ENCODE peak calls at places on chromosomes 13 and 19, in five cellular contexts. One of them, this sample, is unnamed.

GRCh38 chr19:47026156-47026555 is 6.5 kb downstream of the NPAS1 start:
- DNase-seq in ovary: no peak
- DNase-seq in mammary epithelial cell: no peak
- DNase-seq in fibroblast of lung: no peak
- DNase-seq in suprapubic skin: no peak
- DNase-seq in this sample: no peak

GRCh38 chr13:31037351-31037750 is 104.9 kb downstream of the TEX26 start:
- DNase-seq in ovary: no peak
- DNase-seq in fibroblast of lung: no peak
- DNase-seq in suprapubic skin: no peak
- DNase-seq in mammary epithelial cell: no peak
- DNase-seq in this sample: no peak

GRCh38 chr13:72657379-72657778 is 70.0 kb downstream of the MZT1 start:
- DNase-seq in mammary epithelial cell: no peak
- DNase-seq in suprapubic skin: no peak
- DNase-seq in fibroblast of lung: no peak
- DNase-seq in ovary: no peak
- DNase-seq in this sample: no peak

GRCh38 chr13:40485611-40486517 is 180.6 kb downstream of the FOXO1 start:
- DNase-seq in ovary: no peak
- DNase-seq in suprapubic skin: no peak
- DNase-seq in mammary epithelial cell: no peak
- DNase-seq in fibroblast of lung: no peak
- DNase-seq in this sample: no peak

GRCh38 chr13:29847501-29847983 is 2.9 kb downstream of the UBL3 start:
- DNase-seq in mammary epithelial cell: peak; percentile 62
- DNase-seq in fibroblast of lung: peak; percentile 59
- DNase-seq in suprapubic skin: no peak
- DNase-seq in ovary: peak; percentile 25
- DNase-seq in this sample: peak; percentile 46

GRCh38 chr19:47123406-47123805 is 7.2 kb upstream of the SAE1 start:
- DNase-seq in ovary: no peak
- DNase-seq in fibroblast of lung: no peak
- DNase-seq in mammary epithelial cell: no peak
- DNase-seq in suprapubic skin: no peak
- DNase-seq in this sample: no peak

GRCh38 chr13:75312884-75313520 is 169.0 kb downstream of the TBC1D4 start:
- DNase-seq in suprapubic skin: no peak
- DNase-seq in mammary epithelial cell: no peak
- DNase-seq in ovary: no peak
- DNase-seq in fibroblast of lung: no peak
- DNase-seq in this sample: no peak

GRCh38 chr13:24042710-24043440 is 117.6 kb upstream of the SPATA13 start:
- DNase-seq in ovary: no peak
- DNase-seq in mammary epithelial cell: no peak
- DNase-seq in fibroblast of lung: no peak
- DNase-seq in suprapubic skin: no peak
- DNase-seq in this sample: no peak

GRCh38 chr13:29953542-29953941 is 103.1 kb upstream of the UBL3 start:
- DNase-seq in mammary epithelial cell: no peak
- DNase-seq in suprapubic skin: no peak
- DNase-seq in fibroblast of lung: no peak
- DNase-seq in ovary: no peak
- DNase-seq in this sample: no peak

GRCh38 chr13:43196750-43197149 is 173.4 kb downstream of the DNAJC15 start:
- DNase-seq in fibroblast of lung: no peak
- DNase-seq in mammary epithelial cell: no peak
- DNase-seq in ovary: no peak
- DNase-seq in suprapubic skin: no peak
- DNase-seq in this sample: no peak

GRCh38 chr19:46381746-46382345 is 31.5 kb downstream of the CCDC8 start:
- DNase-seq in mammary epithelial cell: no peak
- DNase-seq in ovary: no peak
- DNase-seq in fibroblast of lung: no peak
- DNase-seq in suprapubic skin: peak; percentile 69
- DNase-seq in this sample: no peak

GRCh38 chr13:53254495-53254894 is 225.9 kb downstream of the OLFM4 start:
- DNase-seq in suprapubic skin: no peak
- DNase-seq in mammary epithelial cell: no peak
- DNase-seq in fibroblast of lung: no peak
- DNase-seq in ovary: no peak
- DNase-seq in this sample: no peak

GRCh38 chr13:42803563-42804212 is 22.3 kb downstream of the FAM216B start:
- DNase-seq in mammary epithelial cell: no peak
- DNase-seq in fibroblast of lung: peak; percentile 67
- DNase-seq in suprapubic skin: no peak
- DNase-seq in ovary: no peak
- DNase-seq in this sample: no peak

GRCh38 chr13:40368123-40368891 is 298.1 kb downstream of the FOXO1 start:
- DNase-seq in ovary: no peak
- DNase-seq in mammary epithelial cell: no peak
- DNase-seq in fibroblast of lung: no peak
- DNase-seq in suprapubic skin: no peak
- DNase-seq in this sample: no peak

GRCh38 chr19:497861-498590 is 1.7 kb downstream of the MADCAM1 start:
- DNase-seq in mammary epithelial cell: no peak
- DNase-seq in ovary: no peak
- DNase-seq in suprapubic skin: no peak
- DNase-seq in fibroblast of lung: no peak
- DNase-seq in this sample: no peak

GRCh38 chr19:32708457-32708856 is 11.1 kb upstream of the TDRD12 start:
- DNase-seq in suprapubic skin: no peak
- DNase-seq in fibroblast of lung: no peak
- DNase-seq in ovary: no peak
- DNase-seq in mammary epithelial cell: no peak
- DNase-seq in this sample: peak; percentile 26

GRCh38 chr13:50437252-50437651 is 406.2 kb downstream of the DLEU7 start:
- DNase-seq in ovary: no peak
- DNase-seq in fibroblast of lung: peak; percentile 89
- DNase-seq in mammary epithelial cell: no peak
- DNase-seq in suprapubic skin: no peak
- DNase-seq in this sample: no peak

GRCh38 chr13:111864566-111864965 is 202.4 kb upstream of the SOX1 start:
- DNase-seq in mammary epithelial cell: no peak
- DNase-seq in suprapubic skin: no peak
- DNase-seq in fibroblast of lung: no peak
- DNase-seq in ovary: no peak
- DNase-seq in this sample: no peak

GRCh38 chr13:42612021-42612765 is 38.2 kb downstream of the TNFSF11 start:
- DNase-seq in fibroblast of lung: no peak
- DNase-seq in suprapubic skin: no peak
- DNase-seq in mammary epithelial cell: no peak
- DNase-seq in ovary: no peak
- DNase-seq in this sample: peak; percentile 76

GRCh38 chr19:47239610-47240296 is 8.8 kb upstream of the BBC3 start:
- DNase-seq in mammary epithelial cell: peak; percentile 25
- DNase-seq in fibroblast of lung: peak; percentile 37
- DNase-seq in ovary: peak; percentile 54
- DNase-seq in suprapubic skin: no peak
- DNase-seq in this sample: no peak

GRCh38 chr13:112181336-112182051 is 114.5 kb downstream of the SOX1 start:
- DNase-seq in ovary: no peak
- DNase-seq in suprapubic skin: peak; percentile 56
- DNase-seq in mammary epithelial cell: no peak
- DNase-seq in fibroblast of lung: no peak
- DNase-seq in this sample: no peak

GRCh38 chr19:39515551-39516191 is 732 bp downstream of the SELENOV start:
- DNase-seq in fibroblast of lung: no peak
- DNase-seq in mammary epithelial cell: no peak
- DNase-seq in suprapubic skin: no peak
- DNase-seq in ovary: no peak
- DNase-seq in this sample: no peak

GRCh38 chr19:45428385-45429231 is 4.9 kb upstream of the ERCC1 start:
- DNase-seq in suprapubic skin: no peak
- DNase-seq in ovary: no peak
- DNase-seq in mammary epithelial cell: no peak
- DNase-seq in fibroblast of lung: peak; percentile 42
- DNase-seq in this sample: peak; percentile 30

GRCh38 chr19:19278315-19278714 is 5.2 kb upstream of the TM6SF2 start:
- DNase-seq in ovary: no peak
- DNase-seq in suprapubic skin: no peak
- DNase-seq in mammary epithelial cell: no peak
- DNase-seq in fibroblast of lung: no peak
- DNase-seq in this sample: no peak

GRCh38 chr19:45763691-45764294 is 5.3 kb downstream of the SIX5 start:
- DNase-seq in mammary epithelial cell: no peak
- DNase-seq in suprapubic skin: no peak
- DNase-seq in ovary: peak; percentile 61
- DNase-seq in fibroblast of lung: no peak
- DNase-seq in this sample: no peak

GRCh38 chr19:7988307-7988706 is 17.1 kb downstream of the ELAVL1 start:
- DNase-seq in fibroblast of lung: no peak
- DNase-seq in mammary epithelial cell: peak; percentile 71
- DNase-seq in ovary: no peak
- DNase-seq in suprapubic skin: no peak
- DNase-seq in this sample: peak; percentile 80

GRCh38 chr13:30159446-30159839 is 147.9 kb downstream of the KATNAL1 start:
- DNase-seq in ovary: no peak
- DNase-seq in fibroblast of lung: peak; percentile 26
- DNase-seq in suprapubic skin: no peak
- DNase-seq in mammary epithelial cell: peak; percentile 54
- DNase-seq in this sample: peak; percentile 22

GRCh38 chr13:57630661-57631606 is 610 bp upstream of the PCDH17 start:
- DNase-seq in mammary epithelial cell: peak; percentile 23
- DNase-seq in ovary: no peak
- DNase-seq in suprapubic skin: no peak
- DNase-seq in fibroblast of lung: peak; percentile 21
- DNase-seq in this sample: peak; percentile 14

GRCh38 chr19:6616011-6616410 is 25.1 kb upstream of the CD70 start:
- DNase-seq in suprapubic skin: no peak
- DNase-seq in ovary: no peak
- DNase-seq in fibroblast of lung: no peak
- DNase-seq in mammary epithelial cell: peak; percentile 91
- DNase-seq in this sample: peak; percentile 68

GRCh38 chr13:80399340-80400163 is 58.6 kb upstream of the SPRY2 start:
- DNase-seq in ovary: no peak
- DNase-seq in suprapubic skin: no peak
- DNase-seq in mammary epithelial cell: peak; percentile 74
- DNase-seq in fibroblast of lung: no peak
- DNase-seq in this sample: peak; percentile 34

GRCh38 chr13:107838592-107839161 is 376.7 kb downstream of the LIG4 start:
- DNase-seq in ovary: no peak
- DNase-seq in mammary epithelial cell: no peak
- DNase-seq in suprapubic skin: no peak
- DNase-seq in fibroblast of lung: no peak
- DNase-seq in this sample: no peak

GRCh38 chr19:50897612-50898011 is 13.6 kb downstream of the KLK4 start:
- DNase-seq in suprapubic skin: no peak
- DNase-seq in ovary: no peak
- DNase-seq in mammary epithelial cell: peak; percentile 70
- DNase-seq in fibroblast of lung: no peak
- DNase-seq in this sample: peak; percentile 48

GRCh38 chr19:50206191-50206590 is 2.8 kb downstream of the MYH14 start:
- DNase-seq in mammary epithelial cell: no peak
- DNase-seq in suprapubic skin: no peak
- DNase-seq in ovary: no peak
- DNase-seq in fibroblast of lung: no peak
- DNase-seq in this sample: no peak

DNA sequence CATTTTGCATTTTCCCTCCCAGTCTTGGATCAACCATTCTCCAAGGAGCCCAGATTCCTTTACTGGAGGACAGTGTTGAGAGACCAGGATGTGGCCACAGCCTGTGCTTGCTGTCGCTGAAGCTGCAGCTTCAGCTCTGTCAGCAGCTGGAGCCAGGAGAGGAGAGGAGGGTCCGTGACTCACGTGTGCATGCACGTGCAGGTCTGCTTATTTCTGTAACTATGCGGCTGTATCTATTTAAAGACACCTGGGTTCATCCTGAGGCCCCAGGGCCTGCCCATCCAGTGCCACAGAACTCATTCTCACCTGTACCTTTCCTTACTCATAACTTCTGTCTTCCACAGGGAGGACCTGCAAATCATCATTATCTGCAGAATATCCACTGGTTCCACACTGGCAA is 8.2 kb upstream of the LAMP1 start:
- DNase-seq in suprapubic skin: no peak
- DNase-seq in ovary: no peak
- DNase-seq in mammary epithelial cell: peak; percentile 66
- DNase-seq in fibroblast of lung: no peak
- DNase-seq in this sample: no peak
- H3K27me3 ChIP-seq in suprapubic skin: peaks cover 8% of the 10 kb centered on the region
- H3K27me3 ChIP-seq in ovary: no peaks in the 10 kb centered on the region
- H3K27me3 ChIP-seq in mammary epithelial cell: no peaks in the 10 kb centered on the region
- H3K27me3 ChIP-seq in fibroblast of lung: peaks cover 7% of the 10 kb centered on the region
- H3K27me3 ChIP-seq in this sample: no peaks in the 10 kb centered on the region

GRCh38 chr19:35300340-35300649 is 8.3 kb downstream of the MAG start:
- DNase-seq in mammary epithelial cell: no peak
- DNase-seq in ovary: no peak
- DNase-seq in suprapubic skin: no peak
- DNase-seq in fibroblast of lung: no peak
- DNase-seq in this sample: no peak
- H3K27me3 ChIP-seq in mammary epithelial cell: no peaks in the 10 kb centered on the region
- H3K27me3 ChIP-seq in ovary: no peaks in the 10 kb centered on the region
- H3K27me3 ChIP-seq in suprapubic skin: peaks cover 52% of the 10 kb centered on the region
- H3K27me3 ChIP-seq in fibroblast of lung: peaks cover 2% of the 10 kb centered on the region
- H3K27me3 ChIP-seq in this sample: no peaks in the 10 kb centered on the region

GRCh38 chr13:99634672-99635071 is 133.4 kb downstream of the TM9SF2 start:
- DNase-seq in mammary epithelial cell: no peak
- DNase-seq in suprapubic skin: no peak
- DNase-seq in fibroblast of lung: no peak
- DNase-seq in ovary: no peak
- DNase-seq in this sample: no peak
- H3K27me3 ChIP-seq in mammary epithelial cell: no peaks in the 10 kb centered on the region
- H3K27me3 ChIP-seq in suprapubic skin: no peaks in the 10 kb centered on the region
- H3K27me3 ChIP-seq in fibroblast of lung: no peaks in the 10 kb centered on the region
- H3K27me3 ChIP-seq in ovary: no peaks in the 10 kb centered on the region
- H3K27me3 ChIP-seq in this sample: no peaks in the 10 kb centered on the region

DNA sequence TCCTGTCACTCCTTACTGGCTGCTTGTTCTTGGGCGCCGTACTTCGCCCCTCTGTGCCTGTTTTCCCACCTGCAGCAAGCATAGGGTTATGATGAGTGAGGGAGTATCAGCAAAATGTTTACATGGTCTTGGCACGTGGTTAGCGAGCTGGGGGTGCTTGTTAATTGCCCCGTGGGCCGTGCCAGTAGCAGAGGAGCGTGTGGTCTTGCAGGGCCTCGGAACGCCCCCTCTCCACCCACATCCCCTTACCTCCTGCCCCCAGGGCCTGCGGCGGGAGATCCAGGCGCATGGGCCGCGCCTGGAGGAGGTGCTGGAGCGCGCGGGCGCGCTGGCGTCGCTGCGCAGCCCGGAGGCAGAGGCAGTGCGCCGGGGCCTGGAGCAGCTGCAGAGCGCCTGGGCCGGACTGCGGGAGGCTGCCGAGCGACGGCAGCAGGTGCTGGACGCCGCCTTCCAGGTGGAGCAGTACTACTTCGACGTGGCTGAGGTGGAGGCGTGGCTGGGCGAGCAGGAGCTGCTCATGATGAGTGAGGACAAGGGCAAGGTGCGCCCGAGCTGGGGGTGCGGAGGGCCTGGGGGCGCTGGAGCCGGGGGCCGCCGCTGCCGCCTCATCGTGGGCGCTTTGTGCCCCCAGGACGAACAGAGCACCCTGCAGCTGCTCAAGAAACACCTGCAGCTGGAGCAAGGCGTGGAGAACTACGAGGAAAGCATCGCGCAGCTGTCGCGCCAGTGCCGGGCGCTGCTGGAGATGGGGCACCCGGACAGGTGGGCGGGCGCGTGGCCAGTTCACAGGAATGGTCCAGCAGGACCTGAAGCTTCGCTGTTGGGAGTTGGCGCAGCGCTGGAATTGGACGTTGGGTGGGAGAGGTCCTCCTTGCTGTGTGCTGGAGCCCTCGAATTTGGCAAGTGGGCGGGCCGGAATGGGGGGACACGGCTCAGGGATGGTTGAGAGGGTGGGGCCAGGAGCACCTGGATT is 22.5 kb upstream of the SHKBP1 start:
- DNase-seq in ovary: no peak
- DNase-seq in mammary epithelial cell: peak; percentile 12
- DNase-seq in fibroblast of lung: no peak
- DNase-seq in suprapubic skin: no peak
- DNase-seq in this sample: no peak
- H3K27me3 ChIP-seq in ovary: no peaks in the 10 kb centered on the region
- H3K27me3 ChIP-seq in mammary epithelial cell: peaks cover 2% of the 10 kb centered on the region
- H3K27me3 ChIP-seq in fibroblast of lung: peaks cover 10% of the 10 kb centered on the region
- H3K27me3 ChIP-seq in suprapubic skin: peaks cover 44% of the 10 kb centered on the region
- H3K27me3 ChIP-seq in this sample: no peaks in the 10 kb centered on the region